ENCODE peak calls at places on chromosomes 13 and 19, in eight cellular contexts. One of them, this sample, is unnamed.

GRCh38 chr13:71621152-71622124 is 245.6 kb downstream of the DACH1 start:
- DNase-seq in cardiac muscle cell: peak; percentile 30
- DNase-seq in neuronal stem cell: no peak
- DNase-seq in hepatocyte: no peak
- DNase-seq in left ventricle myocardium inferior: no peak
- DNase-seq in spleen: no peak
- DNase-seq in CD8-positive, alpha-beta T cell: no peak
- DNase-seq in IMR-90: no peak
- DNase-seq in this sample: no peak

GRCh38 chr13:48808689-48809088 is 155.0 kb downstream of the CYSLTR2 start:
- DNase-seq in cardiac muscle cell: no peak
- DNase-seq in hepatocyte: peak; percentile 15
- DNase-seq in left ventricle myocardium inferior: no peak
- DNase-seq in IMR-90: peak; percentile 76
- DNase-seq in CD8-positive, alpha-beta T cell: no peak
- DNase-seq in spleen: no peak
- DNase-seq in neuronal stem cell: no peak
- DNase-seq in this sample: no peak

GRCh38 chr13:97423300-97424045 is 10.5 kb upstream of the RAP2A start:
- DNase-seq in left ventricle myocardium inferior: no peak
- DNase-seq in hepatocyte: no peak
- DNase-seq in neuronal stem cell: no peak
- DNase-seq in cardiac muscle cell: no peak
- DNase-seq in spleen: no peak
- DNase-seq in IMR-90: no peak
- DNase-seq in CD8-positive, alpha-beta T cell: no peak
- DNase-seq in this sample: no peak

GRCh38 chr13:100098445-100099116 is 9.7 kb downstream of the PCCA start:
- DNase-seq in neuronal stem cell: no peak
- DNase-seq in cardiac muscle cell: no peak
- DNase-seq in spleen: no peak
- DNase-seq in left ventricle myocardium inferior: no peak
- DNase-seq in CD8-positive, alpha-beta T cell: no peak
- DNase-seq in hepatocyte: peak; percentile 15
- DNase-seq in IMR-90: no peak
- DNase-seq in this sample: no peak

GRCh38 chr19:30635026-30635985 is 263.1 kb downstream of the ZNF536 start:
- DNase-seq in neuronal stem cell: no peak
- DNase-seq in cardiac muscle cell: no peak
- DNase-seq in IMR-90: no peak
- DNase-seq in hepatocyte: no peak
- DNase-seq in CD8-positive, alpha-beta T cell: no peak
- DNase-seq in spleen: no peak
- DNase-seq in left ventricle myocardium inferior: no peak
- DNase-seq in this sample: no peak

GRCh38 chr13:25300861-25301346 is 521 bp upstream of the NUP58 start:
- DNase-seq in neuronal stem cell: no peak
- DNase-seq in IMR-90: no peak
- DNase-seq in CD8-positive, alpha-beta T cell: no peak
- DNase-seq in cardiac muscle cell: no peak
- DNase-seq in left ventricle myocardium inferior: peak; percentile 24
- DNase-seq in hepatocyte: no peak
- DNase-seq in spleen: peak; percentile 91
- DNase-seq in this sample: peak; percentile 18

GRCh38 chr19:41309225-41310030 is 544 bp upstream of the CCDC97 start:
- DNase-seq in IMR-90: no peak
- DNase-seq in neuronal stem cell: no peak
- DNase-seq in hepatocyte: no peak
- DNase-seq in left ventricle myocardium inferior: no peak
- DNase-seq in cardiac muscle cell: no peak
- DNase-seq in CD8-positive, alpha-beta T cell: no peak
- DNase-seq in spleen: no peak
- DNase-seq in this sample: no peak

GRCh38 chr13:104460553-104460952 is 1394.3 kb upstream of the SLC10A2 start:
- DNase-seq in CD8-positive, alpha-beta T cell: no peak
- DNase-seq in spleen: no peak
- DNase-seq in cardiac muscle cell: no peak
- DNase-seq in hepatocyte: no peak
- DNase-seq in IMR-90: no peak
- DNase-seq in neuronal stem cell: no peak
- DNase-seq in left ventricle myocardium inferior: no peak
- DNase-seq in this sample: no peak

GRCh38 chr19:17337675-17338439 is 504 bp downstream of the GTPBP3 start:
- DNase-seq in cardiac muscle cell: peak; percentile 28
- DNase-seq in CD8-positive, alpha-beta T cell: no peak
- DNase-seq in IMR-90: no peak
- DNase-seq in hepatocyte: no peak
- DNase-seq in left ventricle myocardium inferior: no peak
- DNase-seq in spleen: peak; percentile 86
- DNase-seq in neuronal stem cell: no peak
- DNase-seq in this sample: no peak

GRCh38 chr13:73945371-73945770 is 188.8 kb downstream of the KLF12 start:
- DNase-seq in spleen: no peak
- DNase-seq in left ventricle myocardium inferior: no peak
- DNase-seq in IMR-90: no peak
- DNase-seq in hepatocyte: no peak
- DNase-seq in cardiac muscle cell: no peak
- DNase-seq in CD8-positive, alpha-beta T cell: no peak
- DNase-seq in neuronal stem cell: no peak
- DNase-seq in this sample: no peak

GRCh38 chr13:42891591-42891990 is 100.5 kb downstream of the EPSTI1 start:
- DNase-seq in cardiac muscle cell: no peak
- DNase-seq in hepatocyte: no peak
- DNase-seq in IMR-90: no peak
- DNase-seq in neuronal stem cell: no peak
- DNase-seq in spleen: no peak
- DNase-seq in CD8-positive, alpha-beta T cell: no peak
- DNase-seq in left ventricle myocardium inferior: no peak
- DNase-seq in this sample: no peak

GRCh38 chr13:112664501-112665203 is 25.2 kb upstream of the ATP11A start:
- DNase-seq in spleen: no peak
- DNase-seq in cardiac muscle cell: no peak
- DNase-seq in CD8-positive, alpha-beta T cell: no peak
- DNase-seq in IMR-90: peak; percentile 47
- DNase-seq in left ventricle myocardium inferior: no peak
- DNase-seq in hepatocyte: no peak
- DNase-seq in neuronal stem cell: no peak
- DNase-seq in this sample: no peak

DNA sequence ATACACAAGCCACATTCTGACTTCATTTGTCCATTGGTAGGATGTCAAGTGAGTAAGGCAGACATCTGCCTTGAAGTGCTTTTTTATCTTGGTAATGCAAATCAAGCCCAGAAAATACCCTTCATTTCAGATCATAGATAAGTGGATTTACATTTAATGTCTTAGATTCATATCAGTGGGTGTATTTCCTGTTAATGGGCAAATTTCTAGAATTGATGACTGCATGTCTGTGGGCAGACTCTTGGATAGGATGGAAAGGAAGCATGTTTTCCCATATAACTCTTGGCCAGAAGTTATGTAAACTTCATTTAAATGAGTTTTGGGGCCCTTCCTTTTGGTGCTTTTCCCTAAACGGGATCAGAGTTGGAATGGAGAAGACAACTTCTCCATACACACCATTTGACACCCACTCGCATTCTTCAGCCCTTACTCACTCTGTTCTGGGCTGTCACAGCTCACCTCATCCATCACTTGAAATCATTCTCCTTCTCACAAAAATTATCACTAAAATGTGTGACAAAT is 154.6 kb downstream of the FLT1 start:
- DNase-seq in neuronal stem cell: no peak
- DNase-seq in spleen: no peak
- DNase-seq in CD8-positive, alpha-beta T cell: no peak
- DNase-seq in left ventricle myocardium inferior: no peak
- DNase-seq in IMR-90: peak; percentile 66
- DNase-seq in hepatocyte: no peak
- DNase-seq in cardiac muscle cell: no peak
- DNase-seq in this sample: no peak
- H3K4me1 ChIP-seq in neuronal stem cell: no peaks in the 10 kb centered on the region
- H3K4me1 ChIP-seq in spleen: no peaks in the 10 kb centered on the region
- H3K4me1 ChIP-seq in CD8-positive, alpha-beta T cell: no peaks in the 10 kb centered on the region
- H3K4me1 ChIP-seq in left ventricle myocardium inferior: peaks cover 44% of the 10 kb centered on the region
- H3K4me1 ChIP-seq in IMR-90: peaks cover 35% of the 10 kb centered on the region
- H3K4me1 ChIP-seq in hepatocyte: peaks cover 5% of the 10 kb centered on the region
- H3K4me1 ChIP-seq in cardiac muscle cell: peaks cover 31% of the 10 kb centered on the region
- H3K4me1 ChIP-seq in this sample: peaks cover 11% of the 10 kb centered on the region

DNA sequence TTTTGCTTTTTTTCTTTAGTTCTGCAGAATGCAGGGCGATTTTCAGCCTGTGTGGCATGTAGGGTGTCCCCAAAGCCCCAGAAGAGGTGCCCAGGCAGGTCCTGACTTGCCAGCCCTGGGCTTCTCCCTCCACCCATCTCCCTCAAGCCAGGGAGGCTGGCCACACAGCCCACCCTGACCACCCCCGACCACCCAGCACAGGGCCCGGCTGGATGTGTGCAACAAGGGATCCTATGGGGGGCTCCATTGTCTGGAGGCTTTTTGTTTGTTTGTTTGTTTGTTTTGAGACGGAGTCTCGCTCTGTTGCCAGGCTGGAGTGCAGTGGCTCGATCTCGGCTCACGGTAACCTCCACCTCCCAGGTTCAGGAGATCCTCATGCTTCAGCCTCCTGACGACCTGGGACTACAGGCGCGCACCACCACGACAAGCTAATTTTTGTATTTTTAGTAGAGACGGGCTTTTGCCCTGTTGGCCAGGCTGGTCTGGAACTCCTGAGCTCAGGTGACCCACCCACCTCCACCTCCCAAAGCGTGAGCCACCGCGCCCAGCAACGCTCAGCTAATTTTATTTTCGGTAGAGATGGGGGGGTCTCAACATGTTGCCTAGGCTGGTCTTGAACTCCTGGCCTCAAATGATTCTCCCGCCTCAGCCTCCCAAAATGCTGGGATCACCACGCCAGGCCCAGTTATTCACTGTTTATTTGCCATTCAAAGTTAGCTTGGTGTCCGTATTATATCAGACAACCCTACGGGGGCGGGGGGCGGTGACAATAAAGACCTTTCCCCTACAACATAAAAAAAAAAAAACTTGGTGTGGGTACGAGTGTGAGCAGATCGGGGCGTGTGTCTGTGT is 7.8 kb upstream of the MKNK2 start:
- DNase-seq in left ventricle myocardium inferior: no peak
- DNase-seq in IMR-90: no peak
- DNase-seq in neuronal stem cell: no peak
- DNase-seq in spleen: no peak
- DNase-seq in CD8-positive, alpha-beta T cell: no peak
- DNase-seq in cardiac muscle cell: no peak
- DNase-seq in hepatocyte: no peak
- DNase-seq in this sample: no peak
- H3K4me3 ChIP-seq in left ventricle myocardium inferior: no peak overlapping the region
- H3K4me3 ChIP-seq in IMR-90: no peak overlapping the region
- H3K4me3 ChIP-seq in neuronal stem cell: no peak overlapping the region
- H3K4me3 ChIP-seq in spleen: no peak overlapping the region
- H3K4me3 ChIP-seq in CD8-positive, alpha-beta T cell: peak overlapping the region; percentile 15
- H3K4me3 ChIP-seq in cardiac muscle cell: no peak overlapping the region
- H3K4me3 ChIP-seq in hepatocyte: no peak overlapping the region
- H3K4me3 ChIP-seq in this sample: no peak overlapping the region

DNA sequence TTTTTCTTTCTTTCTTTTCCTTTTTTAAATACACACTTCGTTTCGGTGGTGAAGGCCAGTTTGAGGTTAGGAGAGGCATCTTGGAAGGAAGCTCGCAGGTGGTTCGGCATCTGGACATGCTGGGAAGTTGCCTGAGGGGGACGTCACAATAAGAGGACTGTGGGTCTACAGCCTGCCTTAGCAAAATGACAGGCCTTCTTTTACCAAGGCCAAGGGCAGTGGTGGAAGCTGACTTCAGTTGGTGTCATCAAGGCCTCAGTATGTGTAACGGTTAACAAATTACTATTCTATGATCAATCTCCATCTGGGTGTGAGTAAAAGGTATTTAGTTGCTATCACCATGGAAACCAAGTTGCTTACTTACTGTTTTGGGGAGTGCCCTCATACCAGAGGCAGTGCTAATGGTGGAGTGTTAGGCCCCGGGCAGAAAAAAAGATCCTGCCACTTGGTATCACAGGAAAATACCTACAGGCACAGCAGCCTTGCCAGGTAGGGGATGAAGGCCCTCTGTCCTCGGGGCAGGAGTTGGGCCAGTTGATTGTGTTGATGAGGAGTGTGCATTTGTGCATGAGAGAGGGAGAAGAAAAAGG is 10.3 kb downstream of the ACTN4 start:
- DNase-seq in CD8-positive, alpha-beta T cell: no peak
- DNase-seq in cardiac muscle cell: no peak
- DNase-seq in hepatocyte: peak; percentile 51
- DNase-seq in spleen: no peak
- DNase-seq in neuronal stem cell: no peak
- DNase-seq in left ventricle myocardium inferior: no peak
- DNase-seq in IMR-90: peak; percentile 89
- DNase-seq in this sample: no peak
- H3K4me1 ChIP-seq in CD8-positive, alpha-beta T cell: peaks cover 48% of the 10 kb centered on the region
- H3K4me1 ChIP-seq in cardiac muscle cell: peaks cover 77% of the 10 kb centered on the region
- H3K4me1 ChIP-seq in hepatocyte: peaks cover 80% of the 10 kb centered on the region
- H3K4me1 ChIP-seq in spleen: peaks cover 100% of the 10 kb centered on the region
- H3K4me1 ChIP-seq in neuronal stem cell: peaks cover 12% of the 10 kb centered on the region
- H3K4me1 ChIP-seq in left ventricle myocardium inferior: peaks cover 100% of the 10 kb centered on the region
- H3K4me1 ChIP-seq in IMR-90: peaks cover 45% of the 10 kb centered on the region
- H3K4me1 ChIP-seq in this sample: peaks cover 96% of the 10 kb centered on the region

GRCh38 chr13:20191311-20191901 is 1.3 kb downstream of the GJB2 start:
- DNase-seq in cardiac muscle cell: no peak
- DNase-seq in neuronal stem cell: no peak
- DNase-seq in spleen: no peak
- DNase-seq in hepatocyte: no peak
- DNase-seq in left ventricle myocardium inferior: no peak
- DNase-seq in CD8-positive, alpha-beta T cell: no peak
- DNase-seq in IMR-90: no peak
- DNase-seq in this sample: no peak
- H3K4me3 ChIP-seq in cardiac muscle cell: no peak overlapping the region
- H3K4me3 ChIP-seq in neuronal stem cell: no peak overlapping the region
- H3K4me3 ChIP-seq in spleen: peak overlapping the region; percentile 30
- H3K4me3 ChIP-seq in hepatocyte: no peak overlapping the region
- H3K4me3 ChIP-seq in left ventricle myocardium inferior: peak overlapping the region; percentile 75
- H3K4me3 ChIP-seq in CD8-positive, alpha-beta T cell: no peak overlapping the region
- H3K4me3 ChIP-seq in IMR-90: no peak overlapping the region
- H3K4me3 ChIP-seq in this sample: peak overlapping the region; percentile 65

GRCh38 chr19:47096721-47097120 is 16.9 kb downstream of the ZC3H4 start:
- DNase-seq in CD8-positive, alpha-beta T cell: no peak
- DNase-seq in hepatocyte: no peak
- DNase-seq in spleen: no peak
- DNase-seq in neuronal stem cell: no peak
- DNase-seq in cardiac muscle cell: no peak
- DNase-seq in IMR-90: no peak
- DNase-seq in left ventricle myocardium inferior: peak; percentile 40
- DNase-seq in this sample: peak; percentile 78

GRCh38 chr19:47095707-47096704 is 17.6 kb downstream of the ZC3H4 start:
- DNase-seq in IMR-90: no peak
- DNase-seq in neuronal stem cell: no peak
- DNase-seq in spleen: no peak
- DNase-seq in left ventricle myocardium inferior: peak; percentile 77
- DNase-seq in CD8-positive, alpha-beta T cell: no peak
- DNase-seq in hepatocyte: peak; percentile 92
- DNase-seq in cardiac muscle cell: no peak
- DNase-seq in this sample: peak; percentile 42

GRCh38 chr19:47099576-47100050 is 14.0 kb downstream of the ZC3H4 start:
- DNase-seq in neuronal stem cell: no peak
- DNase-seq in spleen: peak; percentile 14
- DNase-seq in left ventricle myocardium inferior: no peak
- DNase-seq in cardiac muscle cell: no peak
- DNase-seq in CD8-positive, alpha-beta T cell: no peak
- DNase-seq in IMR-90: no peak
- DNase-seq in hepatocyte: no peak
- DNase-seq in this sample: no peak

GRCh38 chr19:47098608-47099007 is 15.0 kb downstream of the ZC3H4 start:
- DNase-seq in IMR-90: no peak
- DNase-seq in spleen: peak; percentile 9
- DNase-seq in cardiac muscle cell: no peak
- DNase-seq in left ventricle myocardium inferior: no peak
- DNase-seq in CD8-positive, alpha-beta T cell: no peak
- DNase-seq in neuronal stem cell: no peak
- DNase-seq in hepatocyte: no peak
- DNase-seq in this sample: no peak

GRCh38 chr19:47097396-47098217 is 16.0 kb downstream of the ZC3H4 start:
- DNase-seq in hepatocyte: no peak
- DNase-seq in neuronal stem cell: no peak
- DNase-seq in IMR-90: no peak
- DNase-seq in CD8-positive, alpha-beta T cell: no peak
- DNase-seq in spleen: peak; percentile 62
- DNase-seq in left ventricle myocardium inferior: peak; percentile 50
- DNase-seq in cardiac muscle cell: no peak
- DNase-seq in this sample: peak; percentile 79
- H3K4me1 ChIP-seq in hepatocyte: peaks cover 67% of the 10 kb centered on the region
- H3K4me1 ChIP-seq in neuronal stem cell: peaks cover 23% of the 10 kb centered on the region
- H3K4me1 ChIP-seq in IMR-90: peaks cover 7% of the 10 kb centered on the region
- H3K4me1 ChIP-seq in CD8-positive, alpha-beta T cell: peaks cover 26% of the 10 kb centered on the region
- H3K4me1 ChIP-seq in spleen: peaks cover 75% of the 10 kb centered on the region
- H3K4me1 ChIP-seq in left ventricle myocardium inferior: peaks cover 83% of the 10 kb centered on the region
- H3K4me1 ChIP-seq in cardiac muscle cell: peaks cover 46% of the 10 kb centered on the region
- H3K4me1 ChIP-seq in this sample: peaks cover 69% of the 10 kb centered on the region